ENCODE peak calls at places on chromosomes 2 and 18, in four cellular contexts. E, Y, W and F are unnamed samples.

GRCh38 chr18:2147866-2148265 is 423.4 kb downstream of the METTL4 start:
- DNase-seq in E (no peak), Y (no peak), W (peak), F (no peak)

GRCh38 chr18:22346968-22347611 is 70.6 kb downstream of the CTAGE1 start:
- DNase-seq in E (peak), Y (no peak), W (peak), F (peak)

GRCh38 chr2:153935511-153935910 is 63.8 kb downstream of the GALNT13 start:
- DNase-seq in E (no peak), Y (no peak), W (no peak), F (no peak)

GRCh38 chr2:97669448-97669847 is at the start of gene C2orf92:
- DNase-seq in E (no peak), Y (no peak), W (no peak), F (no peak)

GRCh38 chr2:189561371-189561948 is 19.1 kb downstream of the SLC40A1 start:
- DNase-seq in E (no peak), Y (no peak), W (no peak), F (no peak)

GRCh38 chr2:203330434-203330833 is 2.2 kb downstream of the ABI2 start:
- DNase-seq in E (no peak), Y (no peak), W (peak), F (no peak)

GRCh38 chr2:96329416-96329815 is 4.3 kb downstream of the ITPRIPL1 start:
- DNase-seq in E (no peak), Y (no peak), W (peak), F (no peak)

GRCh38 chr2:45008296-45009129 is 739 bp downstream of the SIX2 start:
- DNase-seq in E (peak), Y (no peak), W (peak), F (peak)

GRCh38 chr2:172438064-172438421 is 10.7 kb downstream of the ITGA6 start:
- DNase-seq in E (no peak), Y (no peak), W (no peak), F (no peak)

GRCh38 chr2:200540793-200541192 is 14.8 kb downstream of the SGO2 start:
- DNase-seq in E (no peak), Y (no peak), W (no peak), F (no peak)

GRCh38 chr2:39065616-39066015 is 55.2 kb downstream of the SOS1 start:
- DNase-seq in E (no peak), Y (no peak), W (no peak), F (no peak)

GRCh38 chr2:149388120-149388816 is 57.9 kb downstream of the LYPD6 start:
- DNase-seq in E (peak), Y (no peak), W (no peak), F (no peak)

GRCh38 chr2:234670052-234670451 is 173.2 kb upstream of the ARL4C start:
- DNase-seq in E (no peak), Y (no peak), W (peak), F (no peak)

GRCh38 chr2:88654714-88655113 is 27.4 kb upstream of the EIF2AK3 start:
- DNase-seq in E (no peak), Y (no peak), W (peak), F (no peak)

GRCh38 chr2:157261199-157261782 is 3.8 kb downstream of the GALNT5 start:
- DNase-seq in E (no peak), Y (no peak), W (peak), F (no peak)

GRCh38 chr2:43188561-43189386 is 37.6 kb downstream of the ZFP36L2 start:
- DNase-seq in E (no peak), Y (no peak), W (no peak), F (no peak)

GRCh38 chr2:203061346-203061745 is 46.7 kb downstream of the NBEAL1 start:
- DNase-seq in E (peak), Y (no peak), W (peak), F (no peak)

GRCh38 chr2:106956879-106957278 is 70.9 kb upstream of the ST6GAL2 start:
- DNase-seq in E (no peak), Y (no peak), W (peak), F (no peak)

GRCh38 chr2:24830351-24830750 is 37.1 kb downstream of the CENPO start:
- DNase-seq in E (no peak), Y (no peak), W (peak), F (no peak)

GRCh38 chr2:73076701-73077423 is 5.3 kb upstream of the SFXN5 start:
- DNase-seq in E (no peak), Y (no peak), W (no peak), F (no peak)

GRCh38 chr2:16255120-16255519 is 314.8 kb downstream of the MYCN start:
- DNase-seq in E (no peak), Y (no peak), W (no peak), F (no peak)

GRCh38 chr2:233245406-233245805 is 6.1 kb upstream of the ATG16L1 start:
- DNase-seq in E (no peak), Y (no peak), W (no peak), F (no peak)

GRCh38 chr2:43818761-43819160 is 19.9 kb downstream of the ABCG5 start:
- DNase-seq in E (no peak), Y (no peak), W (peak), F (no peak)

DNA sequence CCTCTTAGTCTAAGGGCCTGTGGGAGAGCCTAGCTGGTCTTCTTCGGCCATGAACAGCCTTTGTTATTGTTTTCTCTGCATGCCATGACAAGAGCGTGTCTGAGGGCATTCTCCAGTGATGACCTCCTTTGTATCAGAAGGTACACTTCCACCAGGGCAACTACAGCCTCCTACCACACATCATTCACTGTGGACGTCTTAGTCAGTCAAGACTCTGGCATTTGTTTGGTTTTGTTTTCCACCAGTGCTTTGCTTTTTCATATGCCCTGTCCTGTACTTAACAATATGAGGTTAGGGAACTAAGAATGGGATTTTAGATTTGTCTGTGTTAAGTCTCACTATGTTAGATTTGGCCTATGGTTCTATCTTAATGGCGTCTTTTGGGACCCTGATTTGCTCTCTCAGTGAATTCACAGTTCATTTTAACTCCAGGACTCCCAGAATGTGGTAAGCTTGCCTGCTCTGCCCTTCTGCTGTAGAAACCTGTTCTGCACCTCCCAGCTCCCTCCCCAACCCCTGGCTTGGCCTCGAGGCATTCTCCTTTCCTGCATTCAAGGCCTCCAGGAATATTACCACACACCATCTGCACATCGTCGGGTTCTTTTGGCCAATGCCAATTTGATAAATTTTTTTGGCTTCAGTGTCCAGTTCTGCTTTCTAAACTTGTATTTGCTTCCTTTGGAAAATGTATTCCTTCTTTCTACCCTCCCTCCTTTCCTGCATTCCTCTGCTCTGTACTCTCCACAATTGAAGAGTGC is 42.8 kb upstream of the IL1R1 start:
- DNase-seq in E (no peak), Y (no peak), W (peak), F (no peak)
- H3K27ac ChIP-seq in E (no peak), Y (no peak), W (no peak), F (peak)

GRCh38 chr2:192283450-192283849 is 88.7 kb upstream of the TMEFF2 start:
- DNase-seq in E (no peak), Y (no peak), W (no peak), F (no peak)

GRCh38 chr2:192288290-192288689 is 93.6 kb upstream of the TMEFF2 start:
- DNase-seq in E (no peak), Y (no peak), W (no peak), F (no peak)

DNA sequence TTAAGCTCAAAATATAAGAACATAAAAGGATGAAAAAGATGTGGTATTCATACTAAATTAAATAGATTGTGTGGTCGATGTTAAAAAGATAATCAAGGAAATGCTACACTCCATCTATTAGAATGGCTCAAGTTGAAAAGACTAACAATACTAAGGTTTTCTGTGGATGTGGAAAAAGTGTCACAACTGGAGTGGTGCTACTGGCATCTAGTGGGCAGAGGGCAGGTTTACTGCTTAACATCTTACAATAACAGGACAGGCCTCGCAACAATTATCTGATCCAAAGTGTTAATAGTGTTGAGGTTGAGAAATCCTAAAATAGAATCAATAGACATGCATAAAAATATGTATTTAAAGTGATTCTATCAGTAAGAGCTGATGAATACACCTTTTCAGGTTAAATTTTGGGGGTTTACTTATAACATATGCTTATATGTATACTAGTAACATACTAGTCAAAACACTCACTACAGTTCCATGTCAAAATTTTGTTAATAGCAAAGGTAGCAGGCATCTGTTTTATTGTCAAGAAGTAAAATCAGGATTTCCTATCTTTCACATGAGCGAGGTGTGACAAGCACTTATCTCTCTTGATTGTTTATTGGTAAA is 91.5 kb upstream of the TMEFF2 start:
- DNase-seq in E (peak), Y (peak), W (peak), F (no peak)
- TF ChIP-seq CTCF in E (peak), Y (peak), W (peak), F (no peak)

GRCh38 chr2:12302140-12302539 is 414.6 kb upstream of the TRIB2 start:
- DNase-seq in E (no peak), Y (no peak), W (no peak), F (no peak)
- H3K27ac ChIP-seq in E (no peak), Y (no peak), W (no peak), F (no peak)

DNA sequence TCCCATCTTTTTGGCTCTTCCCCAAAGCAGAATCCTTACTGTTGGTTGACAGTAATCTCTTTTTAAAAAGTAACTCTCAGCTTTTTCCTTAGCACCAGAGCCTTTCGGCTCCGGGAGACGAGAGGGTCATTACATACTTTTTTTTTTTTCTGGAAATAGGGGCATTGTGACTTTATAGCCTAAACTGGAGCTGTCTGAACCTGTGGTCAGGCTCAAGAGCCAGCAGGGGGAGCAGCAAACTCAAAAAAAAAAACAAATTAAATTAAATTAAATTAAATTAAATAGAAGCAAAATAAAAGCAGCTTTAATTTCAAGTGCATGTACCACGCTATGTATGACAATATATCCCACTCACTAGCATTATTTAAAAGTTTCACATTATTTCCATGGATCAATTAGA is 156.6 kb downstream of the DTNA start:
- DNase-seq in E (peak), Y (no peak), W (no peak), F (no peak)
- TF ChIP-seq CTCF in E (peak), Y (peak), W (peak), F (no peak)

DNA sequence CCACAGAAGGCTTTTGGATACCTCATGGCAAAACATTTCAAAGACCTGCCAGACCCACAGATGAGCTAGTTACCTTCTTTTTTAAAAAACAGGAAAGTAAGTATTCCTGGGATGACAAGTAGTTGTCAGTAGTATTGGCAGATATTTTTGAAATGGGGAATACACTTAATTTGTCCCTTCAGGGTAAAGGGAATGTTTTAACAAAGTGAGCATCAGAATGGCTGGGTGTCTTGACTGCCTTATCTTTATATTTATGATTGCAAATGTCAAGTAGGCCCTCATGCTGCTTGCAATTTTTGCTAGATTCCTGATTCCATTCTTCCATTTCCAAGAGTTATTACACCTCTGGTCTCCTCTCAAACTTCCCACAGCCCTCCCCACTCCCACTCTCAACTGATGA is 4.9 kb upstream of the TAF1B start:
- DNase-seq in E (no peak), Y (no peak), W (no peak), F (no peak)
- H3K27ac ChIP-seq in E (no peak), Y (no peak), W (no peak), F (no peak)